ENCODE peak calls at places on chromosome 18, in seven cellular contexts. K is ascending aorta; T is CD4-positive, alpha-beta T cell; E is activated CD8-positive, alpha-beta T cell treated with anti-CD3 and anti-CD28 coated beads for 36 hours; M is bronchial epithelial cell; A is Calu3; Z is endothelial cell. C is an unnamed sample.

GRCh38 chr18:48065601-48065995 is 135.1 kb upstream of the SMAD2 start:
- DNase-seq in K (no peak), T (no peak), E (no peak), M (no peak), A (no peak), Z (no peak), C (no peak)

GRCh38 chr18:45169610-45170009 is 445.7 kb upstream of the SLC14A2 start:
- DNase-seq in K (no peak), T (no peak), E (no peak), M (peak; percentile 95), A (peak; percentile 8), Z (no peak), C (no peak)

GRCh38 chr18:3510896-3511295 is 60.9 kb downstream of the TGIF1 start:
- DNase-seq in K (no peak), T (no peak), E (no peak), M (no peak), A (no peak), Z (no peak), C (no peak)

GRCh38 chr18:57748770-57749603 is 54.1 kb downstream of the ATP8B1 start:
- DNase-seq in K (no peak), T (no peak), E (no peak), M (peak; percentile 83), A (peak; percentile 46), Z (no peak), C (peak; percentile 44)

GRCh38 chr18:38483326-38483725 is 917.7 kb upstream of the CELF4 start:
- DNase-seq in K (no peak), T (no peak), E (no peak), M (no peak), A (no peak), Z (no peak), C (no peak)

GRCh38 chr18:27771571-27771970 is 405.4 kb downstream of the CDH2 start:
- DNase-seq in K (no peak), T (no peak), E (no peak), M (no peak), A (no peak), Z (no peak), C (no peak)

GRCh38 chr18:37270046-37270665 is 295.4 kb downstream of the CELF4 start:
- DNase-seq in K (no peak), T (no peak), E (peak; percentile 59), M (peak; percentile 20), A (peak; percentile 59), Z (peak; percentile 73), C (no peak)

GRCh38 chr18:10518595-10519273 is 7.1 kb upstream of the NAPG start:
- DNase-seq in K (no peak), T (no peak), E (no peak), M (no peak), A (no peak), Z (no peak), C (no peak)

GRCh38 chr18:70072678-70073077 is 125.0 kb upstream of the CD226 start:
- DNase-seq in K (no peak), T (no peak), E (no peak), M (peak; percentile 52), A (no peak), Z (no peak), C (no peak)

GRCh38 chr18:50194623-50195532 is at the start of gene MYO5B:
- DNase-seq in K (no peak), T (peak; percentile 5), E (peak; percentile 72), M (peak; percentile 58), A (peak; percentile 95), Z (peak; percentile 55), C (peak; percentile 83)
- TF ChIP-seq CTCF in K (peak; percentile 32), T (no peak), E (peak; percentile 60), M (peak; percentile 41), A (peak; percentile 50), Z (peak; percentile 50), C (peak; percentile 63)

DNA sequence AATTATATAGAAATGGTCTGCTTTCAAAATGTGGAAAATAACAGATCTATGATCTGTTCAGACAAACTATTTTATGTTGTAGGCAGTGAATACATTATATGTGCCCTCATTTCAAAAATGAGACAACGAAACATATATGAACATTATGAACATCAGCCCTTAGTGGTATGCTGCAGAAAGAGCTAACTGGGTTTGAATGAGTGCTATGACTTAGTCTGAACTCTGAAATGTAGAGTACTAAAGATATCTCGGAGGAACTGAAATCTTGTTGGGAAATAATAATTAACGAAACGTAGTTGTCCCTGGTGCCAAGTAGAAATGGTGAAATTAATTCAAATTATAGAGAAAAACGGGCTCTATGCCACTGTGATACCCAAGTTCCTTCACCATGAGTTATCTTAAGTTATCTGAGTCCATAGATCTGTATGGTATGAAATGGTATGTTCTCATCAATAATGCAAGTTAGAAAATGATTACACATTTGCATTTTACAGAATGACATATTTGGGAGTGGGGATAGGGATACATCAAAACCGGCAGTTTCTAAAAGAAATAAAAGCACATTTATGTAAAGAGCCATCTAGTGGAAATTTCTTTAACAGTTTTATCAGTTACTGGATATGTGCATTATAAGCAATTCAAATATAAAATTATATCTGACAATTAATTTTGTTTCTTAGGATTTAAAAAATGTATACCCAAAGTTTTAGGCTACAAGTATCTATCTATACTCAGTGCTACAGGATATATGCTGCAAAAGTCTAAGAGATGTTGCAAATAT is 26.7 kb downstream of the STARD6 start:
- DNase-seq in K (no peak), T (no peak), E (no peak), M (no peak), A (no peak), Z (no peak), C (no peak)
- TF ChIP-seq CTCF in K (no peak), T (no peak), E (no peak), M (no peak), A (no peak), Z (no peak), C (no peak)

GRCh38 chr18:68734311-68734710 is 19.4 kb upstream of the TMX3 start:
- DNase-seq in K (no peak), T (no peak), E (no peak), M (no peak), A (no peak), Z (no peak), C (no peak)

GRCh38 chr18:68728301-68728700 is 13.4 kb upstream of the TMX3 start:
- DNase-seq in K (no peak), T (no peak), E (no peak), M (no peak), A (no peak), Z (no peak), C (no peak)

GRCh38 chr18:68738572-68738971 is 23.7 kb upstream of the TMX3 start:
- DNase-seq in K (no peak), T (no peak), E (no peak), M (no peak), A (no peak), Z (no peak), C (no peak)

GRCh38 chr18:68735498-68736343 is 20.8 kb upstream of the TMX3 start:
- DNase-seq in K (no peak), T (no peak), E (peak; percentile 15), M (peak; percentile 54), A (no peak), Z (no peak), C (peak; percentile 57)

DNA sequence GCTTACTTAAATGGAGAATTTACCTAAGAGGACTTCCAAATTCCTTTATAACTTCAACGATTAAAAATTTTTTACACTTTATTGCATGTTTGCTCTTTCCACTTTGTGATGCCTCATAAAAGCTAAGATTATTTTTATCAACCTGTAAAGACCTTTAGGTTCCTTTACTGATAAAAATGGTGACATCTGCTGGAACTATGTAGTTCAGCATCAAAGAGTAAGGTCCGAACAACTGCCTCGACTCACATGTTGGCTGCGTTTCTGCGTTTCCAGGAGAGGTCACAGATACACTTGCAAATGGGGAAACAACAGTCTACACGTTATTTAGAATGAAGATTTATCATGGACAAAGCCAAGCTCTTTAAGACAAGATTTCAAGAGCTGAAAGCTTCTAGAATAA is 18.8 kb upstream of the TMX3 start:
- DNase-seq in K (no peak), T (no peak), E (no peak), M (peak; percentile 7), A (no peak), Z (no peak), C (no peak)
- TF ChIP-seq CTCF in K (no peak), T (no peak), E (no peak), M (no peak), A (no peak), Z (no peak), C (no peak)

GRCh38 chr18:32333781-32334180 is 136.9 kb downstream of the GAREM1 start:
- DNase-seq in K (no peak), T (no peak), E (no peak), M (peak; percentile 31), A (no peak), Z (no peak), C (no peak)
- TF ChIP-seq CTCF in K (no peak), T (no peak), E (no peak), M (peak; percentile 19), A (no peak), Z (no peak), C (no peak)

GRCh38 chr18:78445880-78446279 is 533.7 kb upstream of the SALL3 start:
- DNase-seq in K (no peak), T (no peak), E (no peak), M (no peak), A (no peak), Z (no peak), C (no peak)

DNA sequence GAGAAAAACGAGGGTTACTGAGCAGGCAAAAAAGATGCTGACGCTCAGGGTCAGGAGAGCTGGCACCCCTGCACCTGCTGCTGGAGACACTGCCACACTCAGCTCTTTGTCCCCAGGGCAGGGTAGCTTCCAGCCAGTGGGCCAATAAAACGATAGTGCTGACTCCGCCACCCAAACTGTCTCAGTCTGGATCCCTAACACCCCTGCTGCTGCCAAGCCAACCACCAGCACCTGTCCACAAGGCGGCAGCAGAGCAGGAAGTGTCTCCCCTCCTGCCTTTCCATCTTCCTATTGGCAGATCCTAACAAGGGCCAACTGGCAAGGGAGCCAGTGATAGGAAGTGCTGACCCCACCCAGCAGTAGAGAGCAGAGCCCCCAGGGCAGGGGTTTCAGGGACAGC is 531.5 kb upstream of the SALL3 start:
- DNase-seq in K (no peak), T (no peak), E (no peak), M (no peak), A (no peak), Z (no peak), C (no peak)
- TF ChIP-seq CTCF in K (no peak), T (no peak), E (no peak), M (no peak), A (no peak), Z (no peak), C (no peak)

GRCh38 chr18:77141401-77142118 is 9.0 kb upstream of the MBP start:
- DNase-seq in K (no peak), T (no peak), E (no peak), M (no peak), A (no peak), Z (no peak), C (no peak)
- TF ChIP-seq CTCF in K (peak; percentile 12), T (no peak), E (peak; percentile 45), M (no peak), A (peak; percentile 61), Z (peak; percentile 26), C (no peak)

C was measured in GM10248.